ENCODE peak calls at places on chromosomes 11 and 22, in five cellular contexts. U is right lobe of liver, E is mammary epithelial cell, Q is NT2/D1, D is heart right ventricle. O is an unnamed sample.

GRCh38 chr11:2778630-2779498 is 79.1 kb upstream of the KCNQ1OT1 start:
- DNase-seq in Q (no peak), E (peak; percentile 30), D (peak; percentile 76), U (peak; percentile 86), O (peak; percentile 76)

GRCh38 chr22:23073506-23074229 is 3.3 kb downstream of the GNAZ start:
- DNase-seq in U (peak; percentile 25), D (no peak), E (no peak), Q (no peak), O (no peak)

GRCh38 chr22:40216041-40216756 is 38.5 kb downstream of the TNRC6B start:
- DNase-seq in E (no peak), D (no peak), U (no peak), Q (no peak), O (no peak)

GRCh38 chr11:82889133-82890001 is 10.9 kb downstream of the PRCP start:
- DNase-seq in U (no peak), E (no peak), D (no peak), Q (no peak), O (no peak)

GRCh38 chr22:37752189-37753061 is 55.3 kb upstream of the GCAT start:
- DNase-seq in U (peak; percentile 90), D (peak; percentile 92), Q (no peak), E (peak; percentile 99), O (peak; percentile 98)

GRCh38 chr22:48779211-48779643 is 1048.4 kb downstream of the BRD1 start:
- DNase-seq in E (no peak), Q (no peak), D (no peak), U (no peak), O (no peak)

GRCh38 chr11:95920460-95921105 is 3.3 kb downstream of the MTMR2 start:
- DNase-seq in U (no peak), D (no peak), E (no peak), Q (no peak), O (peak; percentile 51)

GRCh38 chr11:122486793-122487495 is 168.6 kb upstream of the UBASH3B start:
- DNase-seq in E (peak; percentile 50), U (no peak), Q (peak; percentile 22), D (no peak), O (no peak)

GRCh38 chr11:60343094-60343704 is 16.1 kb downstream of the MS4A6E start:
- DNase-seq in U (no peak), D (no peak), E (peak; percentile 14), Q (no peak), O (no peak)

GRCh38 chr11:47980093-47980906 is at the start of gene PTPRJ:
- DNase-seq in D (peak; percentile 46), E (peak; percentile 31), Q (no peak), U (peak; percentile 85), O (peak; percentile 77)

GRCh38 chr11:47979378-47980092 is 824 bp upstream of the PTPRJ start:
- DNase-seq in D (no peak), E (no peak), Q (no peak), U (no peak), O (no peak)

GRCh38 chr11:47983464-47984397 is 3.4 kb downstream of the PTPRJ start:
- DNase-seq in E (no peak), Q (no peak), U (no peak), D (no peak), O (no peak)

GRCh38 chr11:47981667-47982404 is 1.5 kb downstream of the PTPRJ start:
- DNase-seq in D (no peak), E (no peak), U (peak; percentile 76), Q (no peak), O (no peak)

GRCh38 chr11:47980907-47981621 is 705 bp downstream of the PTPRJ start:
- DNase-seq in D (peak; percentile 28), U (peak; percentile 74), Q (no peak), E (peak; percentile 32), O (peak; percentile 83)
- H3K4me1 ChIP-seq in D (peaks cover 11% of the 10 kb centered on the region), U (peaks cover 26% of the 10 kb centered on the region), Q (peaks cover 9% of the 10 kb centered on the region), E (no peaks in the 10 kb centered on the region), O (peaks cover 19% of the 10 kb centered on the region)

GRCh38 chr11:12794556-12795230 is 120.5 kb downstream of the TEAD1 start:
- DNase-seq in U (no peak), E (no peak), Q (no peak), D (no peak), O (no peak)
- H3K4me1 ChIP-seq in U (peaks cover 16% of the 10 kb centered on the region), E (peaks cover 18% of the 10 kb centered on the region), Q (peaks cover 3% of the 10 kb centered on the region), D (peaks cover 14% of the 10 kb centered on the region), O (peaks cover 11% of the 10 kb centered on the region)

GRCh38 chr22:44360686-44361381 is 48.1 kb upstream of the SHISAL1 start:
- DNase-seq in U (peak; percentile 39), D (no peak), Q (no peak), E (peak; percentile 96), O (peak; percentile 94)

GRCh38 chr22:44360306-44360685 is 47.5 kb upstream of the SHISAL1 start:
- DNase-seq in U (peak; percentile 15), D (no peak), Q (no peak), E (no peak), O (peak; percentile 9)

GRCh38 chr22:44357962-44358553 is 45.3 kb upstream of the SHISAL1 start:
- DNase-seq in U (peak; percentile 22), Q (no peak), E (no peak), D (no peak), O (no peak)

GRCh38 chr22:44358723-44359440 is 46.1 kb upstream of the SHISAL1 start:
- DNase-seq in Q (no peak), U (peak; percentile 32), E (no peak), D (no peak), O (no peak)

DNA sequence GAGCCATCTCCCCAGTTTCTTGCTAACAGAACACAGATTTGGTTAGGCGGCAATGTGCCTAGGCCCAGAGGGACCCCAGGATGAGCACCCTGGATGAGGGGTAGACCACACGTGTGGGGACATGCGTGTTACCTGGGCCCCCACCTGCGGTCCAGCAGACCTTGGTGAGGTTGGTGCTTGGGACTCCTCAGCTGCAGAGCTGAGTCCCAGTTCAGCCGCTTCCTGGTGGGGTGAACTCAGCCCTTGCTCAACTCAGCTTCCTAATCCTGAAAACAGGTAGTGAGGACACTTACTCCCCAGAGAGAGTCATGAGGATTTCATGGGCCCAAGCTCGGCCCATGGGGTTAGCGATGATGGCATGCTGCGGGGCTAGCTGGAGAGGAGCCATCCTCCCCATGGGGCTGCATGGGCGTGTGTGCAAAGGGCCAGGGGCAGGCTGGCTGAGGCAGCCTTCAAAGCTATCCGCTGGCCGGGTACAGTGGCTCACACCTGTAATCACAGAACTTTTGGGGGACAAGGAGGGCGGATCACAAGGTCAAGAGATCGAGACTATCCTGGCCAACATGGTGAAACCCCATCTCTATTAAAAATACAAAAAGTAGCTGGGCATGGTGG is 46.9 kb upstream of the SHISAL1 start:
- DNase-seq in U (peak; percentile 27), E (no peak), D (no peak), Q (no peak), O (no peak)
- H3K4me1 ChIP-seq in U (no peaks in the 10 kb centered on the region), E (peaks cover 52% of the 10 kb centered on the region), D (peaks cover 38% of the 10 kb centered on the region), Q (peaks cover 3% of the 10 kb centered on the region), O (peaks cover 50% of the 10 kb centered on the region)

GRCh38 chr11:127627629-127628462 is 627.3 kb upstream of the KIRREL3 start:
- DNase-seq in E (peak; percentile 50), Q (no peak), U (peak; percentile 79), D (no peak), O (no peak)

GRCh38 chr11:127629200-127629599 is 628.6 kb upstream of the KIRREL3 start:
- DNase-seq in D (no peak), U (no peak), Q (no peak), E (no peak), O (no peak)

GRCh38 chr11:127624455-127624854 is 623.9 kb upstream of the KIRREL3 start:
- DNase-seq in E (no peak), U (no peak), Q (no peak), D (peak; percentile 9), O (no peak)

GRCh38 chr11:127628463-127628785 is 627.9 kb upstream of the KIRREL3 start:
- DNase-seq in D (no peak), E (no peak), Q (no peak), U (no peak), O (no peak)

GRCh38 chr11:127625402-127625801 is 624.8 kb upstream of the KIRREL3 start:
- DNase-seq in Q (no peak), U (no peak), E (no peak), D (no peak), O (no peak)
- H3K4me1 ChIP-seq in Q (no peaks in the 10 kb centered on the region), U (peaks cover 5% of the 10 kb centered on the region), E (no peaks in the 10 kb centered on the region), D (no peaks in the 10 kb centered on the region), O (peaks cover 3% of the 10 kb centered on the region)

GRCh38 chr11:31821779-31822574 is 10.9 kb upstream of the PAX6 start:
- DNase-seq in Q (no peak), D (no peak), U (no peak), E (no peak), O (no peak)
- H3K4me1 ChIP-seq in Q (peaks cover 14% of the 10 kb centered on the region), D (peaks cover 15% of the 10 kb centered on the region), U (no peaks in the 10 kb centered on the region), E (peaks cover 11% of the 10 kb centered on the region), O (peaks cover 3% of the 10 kb centered on the region)

GRCh38 chr11:111297696-111298095 is 650 bp upstream of the POU2AF3 start:
- DNase-seq in E (no peak), U (no peak), D (no peak), Q (no peak), O (no peak)
- H3K4me1 ChIP-seq in E (peaks cover 7% of the 10 kb centered on the region), U (peaks cover 24% of the 10 kb centered on the region), D (peaks cover 4% of the 10 kb centered on the region), Q (no peaks in the 10 kb centered on the region), O (no peaks in the 10 kb centered on the region)

GRCh38 chr11:36699271-36699670 is 101.2 kb upstream of the RAG2 start:
- DNase-seq in D (no peak), Q (no peak), E (peak; percentile 42), U (no peak), O (no peak)

GRCh38 chr11:36703055-36703404 is 105.0 kb upstream of the RAG2 start:
- DNase-seq in E (no peak), D (no peak), Q (no peak), U (no peak), O (no peak)

DNA sequence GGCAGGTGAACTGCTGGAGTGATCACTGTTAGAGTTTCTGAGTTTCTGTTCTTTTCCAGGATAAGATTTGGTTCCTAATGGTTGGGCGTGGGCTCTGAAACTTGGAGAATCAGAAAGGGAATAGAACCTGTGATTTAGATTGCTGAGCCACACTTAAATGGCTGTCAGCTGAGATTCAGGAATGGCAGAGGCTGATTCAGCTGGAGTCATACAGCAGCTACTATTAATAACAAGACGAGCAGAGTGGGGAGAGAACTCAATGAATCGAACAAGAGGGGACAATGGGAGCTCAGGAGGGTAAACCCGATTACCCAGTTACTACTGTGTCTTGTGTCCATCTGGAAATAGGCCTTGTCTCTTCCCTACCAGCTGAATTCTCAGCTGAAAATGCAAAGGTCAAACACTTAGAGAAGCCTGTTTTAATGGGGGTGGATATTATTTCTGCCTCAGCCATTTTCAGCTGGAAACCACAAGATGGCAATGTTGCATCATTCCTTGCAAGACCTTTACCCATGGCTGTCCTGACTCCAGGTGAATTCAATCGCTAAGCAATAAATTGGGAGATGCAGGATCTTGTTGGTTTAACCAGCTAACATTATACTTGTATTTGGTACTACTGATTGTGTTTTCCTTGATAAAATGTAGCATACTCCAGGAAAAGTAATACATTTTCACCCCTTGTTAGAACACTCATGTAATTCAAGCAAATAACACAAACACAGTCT is 104.5 kb upstream of the RAG2 start:
- DNase-seq in Q (peak; percentile 78), E (peak; percentile 61), D (peak; percentile 37), U (no peak), O (peak; percentile 73)
- H3K4me1 ChIP-seq in Q (no peaks in the 10 kb centered on the region), E (peaks cover 6% of the 10 kb centered on the region), D (no peaks in the 10 kb centered on the region), U (no peaks in the 10 kb centered on the region), O (no peaks in the 10 kb centered on the region)

GRCh38 chr11:57645716-57646085 is 4.0 kb downstream of the YPEL4 start:
- DNase-seq in U (no peak), Q (no peak), E (no peak), D (no peak), O (no peak)

GRCh38 chr11:57646221-57646620 is 3.5 kb downstream of the YPEL4 start:
- DNase-seq in D (peak; percentile 23), E (no peak), Q (no peak), U (no peak), O (no peak)

GRCh38 chr11:57647368-57647767 is 2.3 kb downstream of the YPEL4 start:
- DNase-seq in E (no peak), D (no peak), U (no peak), Q (no peak), O (peak; percentile 29)

GRCh38 chr11:57647960-57648776 is 1.5 kb downstream of the YPEL4 start:
- DNase-seq in Q (no peak), D (no peak), E (no peak), U (no peak), O (peak; percentile 36)

GRCh38 chr11:57646756-57647303 is 2.9 kb downstream of the YPEL4 start:
- DNase-seq in E (no peak), Q (no peak), D (no peak), U (no peak), O (no peak)
- H3K4me1 ChIP-seq in E (peaks cover 39% of the 10 kb centered on the region), Q (peaks cover 31% of the 10 kb centered on the region), D (peaks cover 46% of the 10 kb centered on the region), U (no peaks in the 10 kb centered on the region), O (peaks cover 50% of the 10 kb centered on the region)

O was measured in adipocyte.